ENCODE peak calls at places on chromosomes 12 and 14, in ten cellular contexts. D is AG09319; F is cardiac muscle cell; O is HS-27A; U is heart right ventricle; Y is upper lobe of right lung; R is effector memory CD8-positive, alpha-beta T cell; B is T-helper 2 cell; J is NCI-H1092 treated with DMSO at 0.1 percent for 48 hours; P is fibroblast of the conjunctiva. V is an unnamed sample.

GRCh38 chr12:124039276-124039675 is 66.3 kb downstream of the ZNF664 start:
- DNase-seq in D (no peak), F (no peak), O (no peak), U (no peak), Y (no peak), R (no peak), B (no peak), J (no peak), P (no peak), V (no peak)

GRCh38 chr14:101350021-101350420 is 211.3 kb upstream of the DIO3 start:
- DNase-seq in D (no peak), F (no peak), O (no peak), U (no peak), Y (no peak), R (no peak), B (no peak), J (no peak), P (no peak), V (no peak)

GRCh38 chr12:11771356-11771755 is 121.9 kb downstream of the ETV6 start:
- DNase-seq in D (no peak), F (no peak), O (no peak), U (no peak), Y (no peak), R (no peak), B (no peak), J (no peak), P (no peak), V (peak)

GRCh38 chr12:92109613-92110012 is 36.0 kb downstream of the BTG1 start:
- DNase-seq in D (no peak), F (no peak), O (no peak), U (no peak), Y (no peak), R (no peak), B (no peak), J (no peak), P (no peak), V (no peak)

GRCh38 chr12:27463826-27464554 is 17.5 kb downstream of the SMCO2 start:
- DNase-seq in D (peak), F (no peak), O (no peak), U (peak), Y (no peak), R (no peak), B (no peak), J (no peak), P (peak), V (no peak)

GRCh38 chr12:76533331-76533730 is 26.2 kb downstream of the OSBPL8 start:
- DNase-seq in D (no peak), F (peak), O (no peak), U (no peak), Y (no peak), R (no peak), B (no peak), J (no peak), P (no peak), V (no peak)

GRCh38 chr12:49098035-49098451 is 3.4 kb upstream of the DHH start:
- DNase-seq in D (no peak), F (peak), O (no peak), U (no peak), Y (peak), R (peak), B (peak), J (no peak), P (peak), V (peak)

GRCh38 chr14:25909361-25909760 is 688.5 kb downstream of the NOVA1 start:
- DNase-seq in D (no peak), F (no peak), O (no peak), U (no peak), Y (no peak), R (no peak), B (no peak), J (no peak), P (no peak), V (no peak)

GRCh38 chr14:60922050-60922449 is 58.8 kb downstream of the TRMT5 start:
- DNase-seq in D (no peak), F (no peak), O (no peak), U (no peak), Y (no peak), R (no peak), B (no peak), J (no peak), P (no peak), V (no peak)

GRCh38 chr14:69880851-69881250 is 1.6 kb downstream of the SMOC1 start:
- DNase-seq in D (no peak), F (no peak), O (no peak), U (no peak), Y (no peak), R (no peak), B (no peak), J (no peak), P (no peak), V (no peak)

GRCh38 chr12:3743803-3744202 is 9.1 kb downstream of the CRACR2A start:
- DNase-seq in D (no peak), F (no peak), O (no peak), U (peak), Y (no peak), R (no peak), B (no peak), J (no peak), P (no peak), V (no peak)

GRCh38 chr12:57726884-57727757 is 11.4 kb downstream of the AGAP2 start:
- DNase-seq in D (no peak), F (peak), O (no peak), U (no peak), Y (peak), R (no peak), B (no peak), J (peak), P (no peak), V (no peak)

GRCh38 chr14:96307434-96307833 is 51.4 kb downstream of the BDKRB1 start:
- DNase-seq in D (no peak), F (peak), O (no peak), U (no peak), Y (no peak), R (no peak), B (no peak), J (no peak), P (no peak), V (peak)

GRCh38 chr12:54262403-54262925 is 17.5 kb downstream of the CBX5 start:
- DNase-seq in D (no peak), F (peak), O (no peak), U (no peak), Y (no peak), R (no peak), B (no peak), J (no peak), P (no peak), V (no peak)

GRCh38 chr12:106013941-106014340 is 124.8 kb downstream of the NUAK1 start:
- DNase-seq in D (no peak), F (no peak), O (no peak), U (no peak), Y (no peak), R (no peak), B (no peak), J (no peak), P (no peak), V (no peak)

GRCh38 chr14:95397325-95397724 is 77.6 kb upstream of the CLMN start:
- DNase-seq in D (no peak), F (no peak), O (no peak), U (no peak), Y (no peak), R (no peak), B (no peak), J (no peak), P (no peak), V (no peak)

GRCh38 chr12:2979806-2980205 is 20.6 kb downstream of the TEAD4 start:
- DNase-seq in D (no peak), F (no peak), O (no peak), U (no peak), Y (no peak), R (no peak), B (no peak), J (no peak), P (no peak), V (no peak)

GRCh38 chr12:111024205-111024794 is 103.9 kb upstream of the MYL2 start:
- DNase-seq in D (no peak), F (peak), O (no peak), U (peak), Y (peak), R (peak), B (no peak), J (peak), P (no peak), V (peak)

GRCh38 chr12:23862746-23863145 is 86.7 kb downstream of the SOX5 start:
- DNase-seq in D (no peak), F (no peak), O (no peak), U (no peak), Y (no peak), R (no peak), B (no peak), J (no peak), P (no peak), V (no peak)

GRCh38 chr14:58488550-58488949 is 61.0 kb downstream of the KIAA0586 start:
- DNase-seq in D (no peak), F (no peak), O (peak), U (no peak), Y (no peak), R (no peak), B (no peak), J (no peak), P (no peak), V (no peak)

GRCh38 chr14:103518416-103519042 is 4.1 kb downstream of the CKB start:
- DNase-seq in D (no peak), F (peak), O (no peak), U (peak), Y (peak), R (peak), B (peak), J (peak), P (no peak), V (peak)

GRCh38 chr14:101584049-101584859 is 23.0 kb downstream of the DIO3 start:
- DNase-seq in D (peak), F (no peak), O (no peak), U (no peak), Y (peak), R (no peak), B (no peak), J (no peak), P (peak), V (no peak)

GRCh38 chr14:95309261-95310051 is 10.3 kb downstream of the CLMN start:
- DNase-seq in D (no peak), F (no peak), O (no peak), U (no peak), Y (no peak), R (no peak), B (no peak), J (no peak), P (no peak), V (no peak)

GRCh38 chr12:53552346-53553327 is 45.4 kb upstream of the NPFF start:
- DNase-seq in D (no peak), F (no peak), O (no peak), U (no peak), Y (no peak), R (no peak), B (no peak), J (no peak), P (no peak), V (no peak)

GRCh38 chr14:104723651-104724406 is at the start of gene ADSS1:
- DNase-seq in D (no peak), F (peak), O (peak), U (peak), Y (peak), R (peak), B (peak), J (peak), P (no peak), V (peak)

GRCh38 chr14:105010891-105011291 is 10.0 kb downstream of the CDCA4 start:
- DNase-seq in D (no peak), F (peak), O (no peak), U (no peak), Y (no peak), R (no peak), B (no peak), J (no peak), P (no peak), V (no peak)

V was measured in A549.